ENCODE peak calls at places on chromosomes 11 and 22, in nine cellular contexts. Z is epithelial cell of prostate, R is posterior cingulate gyrus, P is T47D, L is GM04503, Y is RPMI8226, C is smooth muscle cell of the brain vasculature, T is AG09319, A is H54. S is an unnamed sample.

GRCh38 chr11:9759519-9760179 is 95.8 kb downstream of the SWAP70 start:
- DNase-seq in Z (peak; percentile 100), Y (peak; percentile 69), C (peak; percentile 96), A (peak; percentile 97), P (no peak), L (peak; percentile 98), R (peak; percentile 79), T (peak; percentile 86), S (peak; percentile 98)

GRCh38 chr11:18322818-18323570 is 627 bp downstream of the GTF2H1 start:
- DNase-seq in Z (no peak), P (no peak), A (no peak), Y (no peak), R (no peak), T (no peak), C (no peak), L (no peak), S (peak; percentile 31)

GRCh38 chr22:33210129-33210784 is 152.1 kb upstream of the SYN3 start:
- DNase-seq in R (no peak), Z (no peak), Y (peak; percentile 38), P (peak; percentile 33), L (no peak), T (no peak), A (peak; percentile 12), C (no peak), S (peak; percentile 49)

GRCh38 chr11:115222218-115222862 is 281.9 kb downstream of the CADM1 start:
- DNase-seq in T (no peak), A (no peak), P (no peak), Z (peak; percentile 99), L (peak; percentile 56), R (no peak), C (peak; percentile 75), Y (peak; percentile 68), S (peak; percentile 87)

GRCh38 chr11:31943056-31943780 is 132.1 kb upstream of the PAX6 start:
- DNase-seq in L (no peak), Z (no peak), C (no peak), Y (no peak), T (no peak), R (no peak), A (no peak), P (no peak), S (peak; percentile 13)

GRCh38 chr22:38745676-38746460 is 9.9 kb downstream of the SUN2 start:
- DNase-seq in L (no peak), Z (no peak), A (no peak), Y (no peak), P (no peak), C (no peak), R (no peak), T (no peak), S (no peak)

GRCh38 chr11:113245216-113245615 is 69.2 kb upstream of the TTC12 start:
- DNase-seq in Y (no peak), P (no peak), A (no peak), C (no peak), R (no peak), Z (no peak), L (no peak), T (no peak), S (no peak)

GRCh38 chr11:75068559-75068958 is 28.1 kb downstream of the OR2AT4 start:
- DNase-seq in A (no peak), C (no peak), P (no peak), R (no peak), Z (no peak), Y (no peak), T (no peak), L (no peak), S (no peak)

GRCh38 chr11:44145011-44145777 is 49.7 kb downstream of the EXT2 start:
- DNase-seq in Z (no peak), R (no peak), Y (no peak), T (no peak), P (no peak), A (no peak), L (no peak), C (peak; percentile 9), S (no peak)

GRCh38 chr11:77379917-77380316 is 78.4 kb upstream of the GDPD4 start:
- DNase-seq in T (no peak), Z (no peak), A (no peak), Y (no peak), L (no peak), P (no peak), C (no peak), R (no peak), S (no peak)

GRCh38 chr22:48251629-48252028 is 1489.2 kb downstream of the TBC1D22A start:
- DNase-seq in C (no peak), Y (no peak), R (no peak), T (no peak), A (no peak), P (no peak), Z (no peak), L (no peak), S (no peak)

GRCh38 chr11:20551096-20551495 is 48.3 kb upstream of the SLC6A5 start:
- DNase-seq in Z (no peak), L (no peak), C (no peak), R (no peak), P (no peak), Y (no peak), T (no peak), A (no peak), S (no peak)

GRCh38 chr22:39559456-39560105 is 11.0 kb upstream of the CACNA1I start:
- DNase-seq in A (peak; percentile 83), L (no peak), C (no peak), Y (peak; percentile 32), T (no peak), R (no peak), P (peak; percentile 58), Z (no peak), S (peak; percentile 45)

GRCh38 chr22:50325444-50326224 is 1.2 kb downstream of the DENND6B start:
- DNase-seq in T (no peak), P (no peak), C (no peak), L (no peak), A (no peak), Y (peak; percentile 75), R (no peak), Z (no peak), S (no peak)

GRCh38 chr22:32987081-32987631 is 71.0 kb downstream of the SYN3 start:
- DNase-seq in R (peak; percentile 41), Y (no peak), C (no peak), T (peak; percentile 14), Z (peak; percentile 72), P (no peak), A (no peak), L (no peak), S (peak; percentile 70)

GRCh38 chr22:39967103-39967829 is 7.1 kb downstream of the TMA7B start:
- DNase-seq in A (no peak), L (no peak), T (no peak), C (no peak), Z (no peak), P (no peak), R (no peak), Y (no peak), S (peak; percentile 54)

GRCh38 chr11:75200531-75200930 is 40.0 kb upstream of the TPBGL start:
- DNase-seq in Z (no peak), C (no peak), T (no peak), R (no peak), A (no peak), P (no peak), Y (no peak), L (no peak), S (no peak)

GRCh38 chr11:41040474-41040873 is 419.0 kb downstream of the LRRC4C start:
- DNase-seq in T (no peak), A (no peak), P (no peak), R (no peak), Y (no peak), Z (no peak), C (no peak), L (no peak), S (no peak)

GRCh38 chr22:48247829-48248228 is 1485.4 kb downstream of the TBC1D22A start:
- DNase-seq in T (no peak), C (no peak), P (no peak), L (no peak), Z (no peak), A (no peak), R (no peak), Y (no peak), S (no peak)

S was measured in astrocyte of the hippocampus.